ENCODE peak calls at places on chromosomes 4 and X, in seven cellular contexts. X is psoas muscle; J is uterus; G is body of pancreas; W is esophagus squamous epithelium; D is CD8-positive, alpha-beta T cell; M is hepatocyte. T is an unnamed sample.
A peak's percentile ranks its signal among the peaks of the same experiment; 100 is the strongest.

GRCh38 chr4:95318483-95318882 is 230.3 kb downstream of the UNC5C start:
- DNase-seq in W (no peak), X (no peak), M (no peak), D (no peak), J (no peak), G (no peak), T (no peak)

GRCh38 chr4:14916554-14917304 is 85.6 kb upstream of the CPEB2 start:
- DNase-seq in J (no peak), X (no peak), D (no peak), G (no peak), W (no peak), M (peak; percentile 61), T (no peak)

GRCh38 chrX:75648803-75649588 is 126.2 kb upstream of the ZDHHC15 start:
- DNase-seq in M (no peak), D (no peak), J (no peak), G (no peak), X (no peak), W (no peak), T (no peak)

GRCh38 chr4:84492737-84493091 is 6.4 kb downstream of the NKX6-1 start:
- DNase-seq in G (no peak), J (no peak), M (no peak), D (no peak), W (no peak), X (no peak), T (no peak)

GRCh38 chr4:23332266-23332665 is 557.6 kb downstream of the PPARGC1A start:
- DNase-seq in X (no peak), W (no peak), D (no peak), M (no peak), G (no peak), J (no peak), T (no peak)

GRCh38 chr4:6815029-6815836 is 32.7 kb downstream of the KIAA0232 start:
- DNase-seq in J (no peak), D (no peak), G (no peak), X (no peak), W (no peak), M (no peak), T (no peak)

GRCh38 chr4:137694138-137694537 is 161.8 kb upstream of the PCDH18 start:
- DNase-seq in J (no peak), D (no peak), W (no peak), M (no peak), G (no peak), X (no peak), T (peak; percentile 22)

GRCh38 chrX:65679071-65679540 is 11.7 kb downstream of the MSN start:
- DNase-seq in X (no peak), M (no peak), D (no peak), W (no peak), G (no peak), J (no peak), T (peak; percentile 30)

GRCh38 chrX:131763674-131764073 is 219.8 kb downstream of the OR13H1 start:
- DNase-seq in D (no peak), G (no peak), X (peak; percentile 79), M (no peak), J (peak; percentile 82), W (peak; percentile 37), T (no peak)

GRCh38 chr4:183350317-183351071 is 28.3 kb upstream of the CLDN24 start:
- DNase-seq in W (no peak), J (no peak), M (no peak), G (no peak), X (no peak), D (no peak), T (no peak)

GRCh38 chr4:51885371-51885770 is 42.4 kb downstream of the DCUN1D4 start:
- DNase-seq in D (no peak), J (no peak), G (no peak), W (no peak), X (no peak), M (peak; percentile 46), T (no peak)

GRCh38 chr4:123561525-123561924 is 164.9 kb downstream of the SPRY1 start:
- DNase-seq in G (no peak), W (no peak), M (no peak), J (no peak), X (no peak), D (no peak), T (no peak)

GRCh38 chr4:80138556-80139538 is 58.5 kb upstream of the PRDM8 start:
- DNase-seq in D (peak; percentile 36), X (peak; percentile 17), J (no peak), W (no peak), M (no peak), G (no peak), T (no peak)

GRCh38 chr4:4418676-4419370 is 31.9 kb downstream of the NSG1 start:
- DNase-seq in M (no peak), J (no peak), X (no peak), D (no peak), W (no peak), G (no peak), T (no peak)

GRCh38 chrX:77451041-77451440 is 3.9 kb downstream of the FGF16 start:
- DNase-seq in J (no peak), X (no peak), W (no peak), G (no peak), D (no peak), M (no peak), T (no peak)

GRCh38 chrX:69555396-69556023 is 51.4 kb downstream of the NALF2 start:
- DNase-seq in M (peak; percentile 21), X (no peak), J (peak; percentile 19), G (no peak), D (no peak), W (no peak), T (peak; percentile 22)

GRCh38 chr4:138946306-138946705 is 69.3 kb upstream of the NOCT start:
- DNase-seq in M (no peak), J (no peak), G (no peak), X (no peak), W (no peak), D (no peak), T (no peak)

GRCh38 chrX:53028678-53029077 is 19.9 kb upstream of the GPR173 start:
- DNase-seq in W (no peak), X (no peak), J (no peak), M (no peak), D (no peak), G (no peak), T (no peak)

GRCh38 chrX:47181301-47181700 is 12.3 kb upstream of the UBA1 start:
- DNase-seq in M (no peak), G (no peak), J (no peak), D (no peak), X (no peak), W (no peak), T (no peak)

GRCh38 chrX:9530848-9531274 is 66.0 kb downstream of the TBL1X start:
- DNase-seq in X (peak; percentile 62), W (no peak), J (peak; percentile 79), G (peak; percentile 59), D (peak; percentile 29), M (peak; percentile 77), T (peak; percentile 72)

GRCh38 chrX:9534686-9535085 is 69.8 kb downstream of the TBL1X start:
- DNase-seq in W (no peak), M (no peak), G (no peak), J (peak; percentile 34), X (no peak), D (no peak), T (no peak)

GRCh38 chrX:9535101-9535500 is 70.2 kb downstream of the TBL1X start:
- DNase-seq in W (no peak), D (no peak), J (no peak), M (no peak), X (no peak), G (no peak), T (no peak)

GRCh38 chrX:9533611-9534010 is 68.8 kb downstream of the TBL1X start:
- DNase-seq in X (no peak), W (no peak), M (no peak), D (no peak), G (no peak), J (no peak), T (no peak)

DNA sequence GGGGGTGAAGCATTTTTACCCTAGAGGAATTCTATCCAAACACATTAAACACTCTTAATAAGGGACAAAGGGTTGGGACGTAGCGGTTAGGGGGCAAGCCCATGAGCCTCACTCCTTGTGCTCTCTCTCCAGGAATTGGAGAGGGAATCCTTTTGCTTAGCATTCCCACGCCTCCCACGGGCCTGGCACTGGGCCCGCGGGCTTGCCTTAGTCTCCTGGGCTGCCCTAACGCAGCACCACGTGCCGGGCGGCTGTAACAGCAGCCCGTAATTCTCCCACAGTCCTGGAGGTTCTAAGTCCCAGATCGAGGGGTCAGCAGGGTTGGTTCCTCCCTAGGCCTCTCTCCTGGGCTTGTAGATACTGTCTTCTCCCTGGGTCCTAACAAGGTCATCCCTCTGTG is 67.5 kb downstream of the TBL1X start:
- DNase-seq in M (no peak), W (no peak), X (no peak), J (peak; percentile 46), G (no peak), D (no peak), T (peak; percentile 50)
- H3K4me1 ChIP-seq in M (peaks cover 3% of the 10 kb centered on the region), W (no peaks in the 10 kb centered on the region), X (no peaks in the 10 kb centered on the region), J (no peaks in the 10 kb centered on the region), G (peaks cover 6% of the 10 kb centered on the region), D (peaks cover 25% of the 10 kb centered on the region), T (no peaks in the 10 kb centered on the region)

GRCh38 chr4:40310225-40310624 is 24.9 kb upstream of the CHRNA9 start:
- DNase-seq in J (no peak), W (no peak), G (no peak), M (no peak), X (no peak), D (no peak), T (no peak)
- H3K4me1 ChIP-seq in J (no peaks in the 10 kb centered on the region), W (peaks cover 8% of the 10 kb centered on the region), G (no peaks in the 10 kb centered on the region), M (peaks cover 4% of the 10 kb centered on the region), X (no peaks in the 10 kb centered on the region), D (peaks cover 68% of the 10 kb centered on the region), T (no peaks in the 10 kb centered on the region)

DNA sequence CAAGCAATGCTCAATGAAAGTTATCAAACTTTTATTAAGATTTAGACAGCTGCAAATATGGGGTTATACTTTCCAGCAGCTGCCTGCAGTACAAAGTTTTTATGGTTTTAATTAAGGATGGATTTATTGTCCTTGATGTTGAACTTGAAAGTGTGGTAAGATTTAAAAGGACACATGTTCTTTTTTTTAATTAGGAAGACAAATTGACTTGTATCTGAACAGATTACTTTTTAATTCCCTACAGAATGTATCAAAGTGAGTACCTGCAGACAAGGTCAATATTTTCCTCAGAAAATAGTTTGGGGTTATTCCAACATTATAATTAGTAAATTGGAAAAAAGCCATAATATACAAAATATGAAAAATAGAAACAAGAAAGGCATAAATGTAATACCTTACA is 218.2 kb upstream of the NEIL3 start:
- DNase-seq in X (no peak), M (no peak), G (no peak), J (no peak), W (no peak), D (no peak), T (no peak)
- H3K4me1 ChIP-seq in X (no peaks in the 10 kb centered on the region), M (no peaks in the 10 kb centered on the region), G (no peaks in the 10 kb centered on the region), J (no peaks in the 10 kb centered on the region), W (no peaks in the 10 kb centered on the region), D (no peaks in the 10 kb centered on the region), T (no peaks in the 10 kb centered on the region)

GRCh38 chrX:40085086-40085551 is 12.6 kb downstream of the BCOR start:
- DNase-seq in G (no peak), W (no peak), J (no peak), M (peak; percentile 58), D (no peak), X (no peak), T (no peak)
- H3K4me1 ChIP-seq in G (peaks cover 90% of the 10 kb centered on the region), W (peaks cover 31% of the 10 kb centered on the region), J (no peaks in the 10 kb centered on the region), M (peaks cover 89% of the 10 kb centered on the region), D (peaks cover 67% of the 10 kb centered on the region), X (peaks cover 27% of the 10 kb centered on the region), T (peaks cover 23% of the 10 kb centered on the region)

GRCh38 chr4:38128478-38129451 is 168.6 kb downstream of the PTTG2 start:
- DNase-seq in M (no peak), J (no peak), W (no peak), G (no peak), X (no peak), D (peak; percentile 50), T (no peak)
- H3K4me1 ChIP-seq in M (peaks cover 34% of the 10 kb centered on the region), J (peaks cover under 1% of the 10 kb centered on the region), W (peaks cover 21% of the 10 kb centered on the region), G (peaks cover 35% of the 10 kb centered on the region), X (no peaks in the 10 kb centered on the region), D (peaks cover 53% of the 10 kb centered on the region), T (peaks cover 8% of the 10 kb centered on the region)

GRCh38 chrX:43718546-43718945 is 62.4 kb downstream of the MAOA start:
- DNase-seq in X (no peak), J (no peak), W (no peak), D (no peak), M (no peak), G (no peak), T (no peak)
- H3K4me1 ChIP-seq in X (no peaks in the 10 kb centered on the region), J (no peaks in the 10 kb centered on the region), W (no peaks in the 10 kb centered on the region), D (no peaks in the 10 kb centered on the region), M (no peaks in the 10 kb centered on the region), G (no peaks in the 10 kb centered on the region), T (no peaks in the 10 kb centered on the region)

T was measured in heart right ventricle.